ENCODE peak calls at places on chromosomes 3 and 15, in six cellular contexts. One of them, this sample, is unnamed. For H3K27me3, the result is how much of the 10 kb centered on the place peaks cover.

GRCh38 chr15:55823191-55823670 is 80.3 kb upstream of the PRTG start:
- DNase-seq in trophoblast cell: no peak
- DNase-seq in IMR-90: peak
- DNase-seq in H9: no peak
- DNase-seq in H1: no peak
- DNase-seq in neuronal stem cell: no peak
- DNase-seq in this sample: peak

GRCh38 chr3:13379191-13379830 is 40.8 kb downstream of the NUP210 start:
- DNase-seq in IMR-90: peak
- DNase-seq in neuronal stem cell: no peak
- DNase-seq in H9: no peak
- DNase-seq in H1: no peak
- DNase-seq in trophoblast cell: peak
- DNase-seq in this sample: peak

GRCh38 chr3:170563712-170564423 is 22.0 kb downstream of the SLC7A14 start:
- DNase-seq in H1: no peak
- DNase-seq in H9: no peak
- DNase-seq in trophoblast cell: no peak
- DNase-seq in neuronal stem cell: no peak
- DNase-seq in IMR-90: peak
- DNase-seq in this sample: peak

GRCh38 chr3:134375542-134376384 is 1.5 kb upstream of the AMOTL2 start:
- DNase-seq in trophoblast cell: no peak
- DNase-seq in IMR-90: no peak
- DNase-seq in H1: peak
- DNase-seq in H9: no peak
- DNase-seq in neuronal stem cell: no peak
- DNase-seq in this sample: no peak

GRCh38 chr3:14174483-14174882 is 3.9 kb downstream of the XPC start:
- DNase-seq in IMR-90: peak
- DNase-seq in neuronal stem cell: no peak
- DNase-seq in H1: no peak
- DNase-seq in trophoblast cell: no peak
- DNase-seq in H9: no peak
- DNase-seq in this sample: no peak

GRCh38 chr3:8660271-8660731 is 15.7 kb upstream of the SSUH2 start:
- DNase-seq in trophoblast cell: no peak
- DNase-seq in H9: no peak
- DNase-seq in neuronal stem cell: no peak
- DNase-seq in IMR-90: peak
- DNase-seq in H1: no peak
- DNase-seq in this sample: peak

GRCh38 chr15:69305204-69305931 is 6.7 kb downstream of the PAQR5 start:
- DNase-seq in neuronal stem cell: no peak
- DNase-seq in IMR-90: peak
- DNase-seq in H1: no peak
- DNase-seq in trophoblast cell: no peak
- DNase-seq in H9: no peak
- DNase-seq in this sample: peak

GRCh38 chr3:5194801-5195509 is 7.4 kb downstream of the EDEM1 start:
- DNase-seq in IMR-90: peak
- DNase-seq in H1: no peak
- DNase-seq in H9: no peak
- DNase-seq in trophoblast cell: peak
- DNase-seq in neuronal stem cell: no peak
- DNase-seq in this sample: peak

GRCh38 chr3:4985330-4986174 is 6.3 kb downstream of the BHLHE40 start:
- DNase-seq in IMR-90: peak
- DNase-seq in H1: no peak
- DNase-seq in neuronal stem cell: no peak
- DNase-seq in H9: peak
- DNase-seq in trophoblast cell: peak
- DNase-seq in this sample: peak

DNA sequence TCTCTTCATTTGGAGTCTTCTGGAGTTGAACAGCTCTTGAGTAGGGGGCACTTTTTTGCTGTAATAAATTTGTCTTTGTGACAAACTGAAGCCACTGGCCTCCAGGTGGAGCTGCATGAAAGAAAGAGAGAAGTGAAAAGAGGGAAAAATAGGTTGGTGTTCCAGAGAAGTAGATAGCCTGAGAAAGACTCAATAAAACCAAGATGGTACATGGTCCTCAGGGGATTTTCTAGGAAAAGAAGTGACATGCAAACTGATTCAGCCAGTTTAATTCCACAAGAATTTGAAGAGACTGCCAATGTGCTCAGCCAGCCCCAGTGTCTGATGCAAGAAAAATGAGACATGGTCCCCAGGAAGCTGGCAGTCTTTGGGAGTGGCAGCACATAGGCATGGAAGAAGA is 152.7 kb downstream of the CD47 start:
- DNase-seq in H1: no peak
- DNase-seq in neuronal stem cell: no peak
- DNase-seq in H9: peak
- DNase-seq in trophoblast cell: peak
- DNase-seq in IMR-90: peak
- DNase-seq in this sample: peak
- H4K8ac ChIP-seq in H1: no peak
- H4K8ac ChIP-seq in neuronal stem cell: no peak
- H4K8ac ChIP-seq in H9: no peak
- H4K8ac ChIP-seq in trophoblast cell: no peak
- H4K8ac ChIP-seq in IMR-90: no peak
- H4K8ac ChIP-seq in this sample: no peak

GRCh38 chr3:48598323-48599076 is 3.4 kb upstream of the COL7A1 start:
- DNase-seq in H1: no peak
- DNase-seq in neuronal stem cell: no peak
- DNase-seq in H9: no peak
- DNase-seq in trophoblast cell: peak
- DNase-seq in IMR-90: peak
- DNase-seq in this sample: peak

GRCh38 chr3:48595526-48596121 is 495 bp upstream of the COL7A1 start:
- DNase-seq in H9: peak
- DNase-seq in neuronal stem cell: no peak
- DNase-seq in H1: peak
- DNase-seq in IMR-90: peak
- DNase-seq in trophoblast cell: peak
- DNase-seq in this sample: peak

GRCh38 chr3:48596157-48596556 is 1.0 kb upstream of the COL7A1 start:
- DNase-seq in H9: no peak
- DNase-seq in neuronal stem cell: no peak
- DNase-seq in H1: no peak
- DNase-seq in trophoblast cell: no peak
- DNase-seq in IMR-90: no peak
- DNase-seq in this sample: no peak

GRCh38 chr3:48597408-48597800 is 2.3 kb upstream of the COL7A1 start:
- DNase-seq in neuronal stem cell: no peak
- DNase-seq in H1: no peak
- DNase-seq in H9: no peak
- DNase-seq in IMR-90: no peak
- DNase-seq in trophoblast cell: no peak
- DNase-seq in this sample: no peak

GRCh38 chr3:48596676-48597407 is 1.7 kb upstream of the COL7A1 start:
- DNase-seq in H1: no peak
- DNase-seq in IMR-90: no peak
- DNase-seq in trophoblast cell: no peak
- DNase-seq in H9: no peak
- DNase-seq in neuronal stem cell: no peak
- DNase-seq in this sample: no peak
- H3K27me3 ChIP-seq in H1: under half
- H3K27me3 ChIP-seq in IMR-90: under half
- H3K27me3 ChIP-seq in trophoblast cell: under half
- H3K27me3 ChIP-seq in H9: under half
- H3K27me3 ChIP-seq in neuronal stem cell: under half
- H3K27me3 ChIP-seq in this sample: under half

DNA sequence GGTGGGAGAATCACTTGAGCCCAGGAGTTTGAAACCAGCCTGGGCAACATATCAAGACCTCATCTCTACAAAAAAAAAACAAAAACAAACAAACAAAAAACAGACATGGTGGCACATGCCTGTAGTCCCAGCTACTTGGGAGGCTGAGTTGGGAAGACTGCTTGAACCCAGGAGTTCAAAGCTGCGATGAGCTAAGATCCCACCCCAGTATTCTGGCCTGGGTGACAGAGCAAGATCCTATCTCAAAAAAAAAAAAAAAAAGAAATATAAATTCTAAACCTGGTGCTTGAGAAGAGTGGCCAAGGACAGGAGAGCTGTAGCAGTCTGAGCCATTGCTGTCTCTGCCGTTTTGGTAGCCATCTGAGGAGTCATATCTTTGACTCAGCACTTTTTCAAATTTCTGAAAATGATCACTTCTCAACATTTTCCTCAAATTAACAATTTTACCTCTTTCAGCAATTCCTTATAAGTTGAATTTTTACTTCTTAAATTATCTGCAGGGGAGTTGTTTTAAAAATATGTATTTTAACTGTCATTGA is 3.6 kb upstream of the DENND4A start:
- DNase-seq in trophoblast cell: no peak
- DNase-seq in H9: no peak
- DNase-seq in H1: no peak
- DNase-seq in neuronal stem cell: no peak
- DNase-seq in IMR-90: no peak
- DNase-seq in this sample: no peak
- H4K8ac ChIP-seq in trophoblast cell: no peak
- H4K8ac ChIP-seq in H9: no peak
- H4K8ac ChIP-seq in H1: no peak
- H4K8ac ChIP-seq in neuronal stem cell: no peak
- H4K8ac ChIP-seq in IMR-90: no peak
- H4K8ac ChIP-seq in this sample: no peak

GRCh38 chr3:150080058-150080730 is 109.5 kb upstream of the PFN2 start:
- DNase-seq in H1: no peak
- DNase-seq in H9: no peak
- DNase-seq in trophoblast cell: no peak
- DNase-seq in neuronal stem cell: no peak
- DNase-seq in IMR-90: no peak
- DNase-seq in this sample: no peak
- H3K27me3 ChIP-seq in H1: under half
- H3K27me3 ChIP-seq in H9: under half
- H3K27me3 ChIP-seq in trophoblast cell: under half
- H3K27me3 ChIP-seq in neuronal stem cell: under half
- H3K27me3 ChIP-seq in IMR-90: under half
- H3K27me3 ChIP-seq in this sample: under half

GRCh38 chr3:152909180-152909883 is 74.4 kb downstream of the P2RY1 start:
- DNase-seq in H9: no peak
- DNase-seq in H1: no peak
- DNase-seq in IMR-90: peak
- DNase-seq in neuronal stem cell: no peak
- DNase-seq in trophoblast cell: no peak
- DNase-seq in this sample: peak
- H4K8ac ChIP-seq in H9: no peak
- H4K8ac ChIP-seq in H1: no peak
- H4K8ac ChIP-seq in IMR-90: no peak
- H4K8ac ChIP-seq in neuronal stem cell: no peak
- H4K8ac ChIP-seq in trophoblast cell: no peak
- H4K8ac ChIP-seq in this sample: no peak

GRCh38 chr3:141234283-141234682 is 2.7 kb downstream of the PXYLP1 start:
- DNase-seq in trophoblast cell: no peak
- DNase-seq in neuronal stem cell: no peak
- DNase-seq in H9: no peak
- DNase-seq in H1: no peak
- DNase-seq in IMR-90: no peak
- DNase-seq in this sample: no peak
- H3K27me3 ChIP-seq in trophoblast cell: under half
- H3K27me3 ChIP-seq in neuronal stem cell: under half
- H3K27me3 ChIP-seq in H9: under half
- H3K27me3 ChIP-seq in H1: under half
- H3K27me3 ChIP-seq in IMR-90: under half
- H3K27me3 ChIP-seq in this sample: under half

DNA sequence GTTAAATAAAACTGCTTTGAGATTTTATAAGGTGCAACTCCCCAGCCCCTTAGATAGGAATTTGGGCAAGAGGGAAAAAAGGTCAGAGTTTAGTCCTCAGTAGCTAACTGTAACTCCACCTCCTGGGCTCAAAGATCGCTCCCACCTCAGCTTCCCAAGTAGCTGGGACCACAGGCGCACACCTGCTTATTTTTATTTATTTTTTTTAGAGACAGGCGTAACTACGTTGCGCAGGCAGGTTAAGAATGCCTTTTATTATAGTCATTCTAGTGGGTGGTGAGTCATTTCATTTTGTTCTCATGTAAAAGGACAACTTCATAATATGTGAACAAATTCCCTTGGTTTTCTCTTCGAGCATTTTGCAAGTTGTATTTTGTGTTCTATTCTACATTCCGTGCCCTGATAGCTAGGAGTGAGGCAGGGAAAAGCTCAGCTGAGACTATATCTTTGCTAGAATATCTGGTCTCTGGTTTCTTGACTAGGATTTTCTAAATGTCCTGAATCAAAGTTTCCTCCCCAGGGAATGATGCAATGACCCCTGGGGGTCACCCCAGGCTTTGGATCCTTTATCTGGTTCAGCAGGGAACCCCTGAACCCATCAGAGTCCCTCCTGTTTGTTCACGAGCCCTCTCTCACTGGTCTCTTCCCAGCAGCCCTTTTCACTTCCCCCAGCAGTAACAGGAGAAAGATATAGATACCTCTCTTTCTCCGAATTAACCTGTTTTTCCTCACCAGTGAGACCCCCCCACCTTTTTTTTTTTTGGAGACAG is 14.4 kb downstream of the TM2D3 start:
- DNase-seq in H9: no peak
- DNase-seq in trophoblast cell: peak
- DNase-seq in IMR-90: peak
- DNase-seq in H1: no peak
- DNase-seq in neuronal stem cell: no peak
- DNase-seq in this sample: no peak
- H4K8ac ChIP-seq in H9: no peak
- H4K8ac ChIP-seq in trophoblast cell: no peak
- H4K8ac ChIP-seq in IMR-90: no peak
- H4K8ac ChIP-seq in H1: no peak
- H4K8ac ChIP-seq in neuronal stem cell: no peak
- H4K8ac ChIP-seq in this sample: no peak

This sample was measured in mesenchymal stem cell.